ENCODE peak calls at places on chromosomes 13 and 19, in five cellular contexts. One of them, this sample, is unnamed.
A peak's percentile ranks its signal among the peaks of the same experiment; 100 is the strongest.

GRCh38 chr13:100314132-100314910 is 225.4 kb downstream of the PCCA start:
- DNase-seq in IMR-90: no peak
- DNase-seq in fibroblast of mammary gland: no peak
- DNase-seq in tibial artery: no peak
- DNase-seq in HFF-Myc: no peak
- DNase-seq in this sample: no peak

GRCh38 chr19:47231215-47232054 is 436 bp upstream of the BBC3 start:
- DNase-seq in IMR-90: peak; percentile 90
- DNase-seq in fibroblast of mammary gland: peak; percentile 76
- DNase-seq in tibial artery: peak; percentile 95
- DNase-seq in HFF-Myc: peak; percentile 66
- DNase-seq in this sample: peak; percentile 87

GRCh38 chr19:12786149-12786870 is 5.0 kb upstream of the JUNB start:
- DNase-seq in IMR-90: no peak
- DNase-seq in fibroblast of mammary gland: no peak
- DNase-seq in tibial artery: peak; percentile 95
- DNase-seq in HFF-Myc: no peak
- DNase-seq in this sample: no peak

GRCh38 chr13:33218020-33218419 is 67.5 kb downstream of the STARD13 start:
- DNase-seq in IMR-90: peak; percentile 71
- DNase-seq in fibroblast of mammary gland: no peak
- DNase-seq in tibial artery: no peak
- DNase-seq in HFF-Myc: no peak
- DNase-seq in this sample: no peak

GRCh38 chr13:51946163-51946669 is 65.0 kb downstream of the ATP7B start:
- DNase-seq in IMR-90: no peak
- DNase-seq in fibroblast of mammary gland: no peak
- DNase-seq in tibial artery: no peak
- DNase-seq in HFF-Myc: no peak
- DNase-seq in this sample: no peak

GRCh38 chr19:33261511-33262192 is 36.0 kb upstream of the SLC7A10 start:
- DNase-seq in IMR-90: no peak
- DNase-seq in fibroblast of mammary gland: no peak
- DNase-seq in tibial artery: no peak
- DNase-seq in HFF-Myc: no peak
- DNase-seq in this sample: no peak

GRCh38 chr19:38806371-38806770 is 6.4 kb downstream of the LGALS4 start:
- DNase-seq in IMR-90: no peak
- DNase-seq in fibroblast of mammary gland: no peak
- DNase-seq in tibial artery: no peak
- DNase-seq in HFF-Myc: no peak
- DNase-seq in this sample: no peak

GRCh38 chr13:109517516-109517915 is 268.9 kb downstream of the IRS2 start:
- DNase-seq in IMR-90: no peak
- DNase-seq in fibroblast of mammary gland: peak; percentile 26
- DNase-seq in tibial artery: no peak
- DNase-seq in HFF-Myc: no peak
- DNase-seq in this sample: no peak

GRCh38 chr19:51595776-51596175 is 24.7 kb downstream of the ZNF175 start:
- DNase-seq in IMR-90: no peak
- DNase-seq in fibroblast of mammary gland: no peak
- DNase-seq in tibial artery: no peak
- DNase-seq in HFF-Myc: no peak
- DNase-seq in this sample: no peak

GRCh38 chr13:86945596-86945995 is 725.6 kb upstream of the SLITRK5 start:
- DNase-seq in IMR-90: no peak
- DNase-seq in fibroblast of mammary gland: peak; percentile 0
- DNase-seq in tibial artery: no peak
- DNase-seq in HFF-Myc: no peak
- DNase-seq in this sample: no peak

GRCh38 chr13:30744056-30744684 is 8.8 kb downstream of the ALOX5AP start:
- DNase-seq in IMR-90: peak; percentile 61
- DNase-seq in fibroblast of mammary gland: peak; percentile 58
- DNase-seq in tibial artery: no peak
- DNase-seq in HFF-Myc: no peak
- DNase-seq in this sample: no peak
- TF ChIP-seq CTCF in IMR-90: no peak
- TF ChIP-seq CTCF in fibroblast of mammary gland: no peak
- TF ChIP-seq CTCF in tibial artery: no peak
- TF ChIP-seq CTCF in HFF-Myc: no peak
- TF ChIP-seq CTCF in this sample: no peak

GRCh38 chr19:35642312-35642711 is 767 bp downstream of the ETV2 start:
- DNase-seq in IMR-90: no peak
- DNase-seq in fibroblast of mammary gland: no peak
- DNase-seq in tibial artery: no peak
- DNase-seq in HFF-Myc: no peak
- DNase-seq in this sample: no peak
- H3K4me3 ChIP-seq in IMR-90: no peak overlapping the region
- H3K4me3 ChIP-seq in fibroblast of mammary gland: no peak overlapping the region
- H3K4me3 ChIP-seq in tibial artery: no peak overlapping the region
- H3K4me3 ChIP-seq in HFF-Myc: no peak overlapping the region
- H3K4me3 ChIP-seq in this sample: no peak overlapping the region

GRCh38 chr13:22062478-22063205 is 391.8 kb downstream of the FGF9 start:
- DNase-seq in IMR-90: peak; percentile 63
- DNase-seq in fibroblast of mammary gland: no peak
- DNase-seq in tibial artery: no peak
- DNase-seq in HFF-Myc: no peak
- DNase-seq in this sample: peak; percentile 4

GRCh38 chr13:22063416-22064124 is 392.7 kb downstream of the FGF9 start:
- DNase-seq in IMR-90: no peak
- DNase-seq in fibroblast of mammary gland: no peak
- DNase-seq in tibial artery: no peak
- DNase-seq in HFF-Myc: no peak
- DNase-seq in this sample: no peak

GRCh38 chr13:22060187-22060586 is 389.3 kb downstream of the FGF9 start:
- DNase-seq in IMR-90: no peak
- DNase-seq in fibroblast of mammary gland: no peak
- DNase-seq in tibial artery: no peak
- DNase-seq in HFF-Myc: no peak
- DNase-seq in this sample: no peak

GRCh38 chr13:22061806-22062391 is 391.0 kb downstream of the FGF9 start:
- DNase-seq in IMR-90: no peak
- DNase-seq in fibroblast of mammary gland: no peak
- DNase-seq in tibial artery: no peak
- DNase-seq in HFF-Myc: no peak
- DNase-seq in this sample: no peak

DNA sequence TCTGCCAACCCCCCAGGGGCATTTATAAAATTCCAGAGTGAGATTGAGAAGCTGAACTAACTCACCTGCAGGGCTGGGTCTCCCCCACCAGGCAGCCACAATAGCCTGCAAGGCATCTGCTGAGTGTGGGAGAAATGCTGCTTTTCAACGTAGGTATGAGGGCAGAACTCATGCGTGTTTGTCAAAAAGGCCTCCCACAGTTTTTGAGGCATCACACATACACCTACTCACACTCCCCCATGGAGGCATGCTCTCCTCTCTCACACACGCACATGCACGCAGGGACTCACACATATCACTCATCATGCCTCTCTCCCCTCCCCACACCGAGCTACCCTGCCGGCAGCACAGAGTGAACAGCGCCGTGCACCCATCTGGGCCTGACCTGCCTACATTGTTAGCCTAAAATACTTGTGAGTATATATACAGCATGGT is 390.5 kb downstream of the FGF9 start:
- DNase-seq in IMR-90: no peak
- DNase-seq in fibroblast of mammary gland: no peak
- DNase-seq in tibial artery: no peak
- DNase-seq in HFF-Myc: no peak
- DNase-seq in this sample: no peak
- TF ChIP-seq CTCF in IMR-90: no peak
- TF ChIP-seq CTCF in fibroblast of mammary gland: no peak
- TF ChIP-seq CTCF in tibial artery: no peak
- TF ChIP-seq CTCF in HFF-Myc: no peak
- TF ChIP-seq CTCF in this sample: no peak

GRCh38 chr13:55155046-55155445 is 1985.7 kb upstream of the PRR20A start:
- DNase-seq in IMR-90: no peak
- DNase-seq in fibroblast of mammary gland: no peak
- DNase-seq in tibial artery: no peak
- DNase-seq in HFF-Myc: no peak
- DNase-seq in this sample: no peak

DNA sequence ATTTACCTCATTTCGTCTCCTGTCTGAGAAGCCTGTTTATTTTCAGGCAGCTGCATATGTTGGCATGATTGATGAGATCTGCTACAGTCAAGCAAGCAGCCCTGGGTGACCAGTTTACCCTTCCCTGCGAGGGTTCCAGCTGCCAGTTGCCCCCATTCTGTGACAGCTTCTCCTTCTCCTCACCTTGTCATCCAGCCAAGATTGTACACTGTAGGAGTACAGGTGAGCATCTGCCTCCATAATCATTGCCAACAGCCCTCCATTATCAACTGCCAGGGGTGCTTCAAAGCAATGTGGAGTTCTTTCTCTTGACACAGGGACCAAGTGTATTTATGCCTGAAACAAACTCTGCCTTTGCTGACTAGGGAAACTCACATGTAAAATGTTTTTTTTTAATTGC is 1979.8 kb upstream of the PRR20A start:
- DNase-seq in IMR-90: no peak
- DNase-seq in fibroblast of mammary gland: no peak
- DNase-seq in tibial artery: no peak
- DNase-seq in HFF-Myc: no peak
- DNase-seq in this sample: no peak
- H3K4me3 ChIP-seq in IMR-90: no peak overlapping the region
- H3K4me3 ChIP-seq in fibroblast of mammary gland: no peak overlapping the region
- H3K4me3 ChIP-seq in tibial artery: no peak overlapping the region
- H3K4me3 ChIP-seq in HFF-Myc: no peak overlapping the region
- H3K4me3 ChIP-seq in this sample: no peak overlapping the region

GRCh38 chr19:49662011-49662410 is 3.6 kb downstream of the IRF3 start:
- DNase-seq in IMR-90: no peak
- DNase-seq in fibroblast of mammary gland: no peak
- DNase-seq in tibial artery: no peak
- DNase-seq in HFF-Myc: no peak
- DNase-seq in this sample: no peak

GRCh38 chr19:49663224-49663623 is 2.4 kb downstream of the IRF3 start:
- DNase-seq in IMR-90: no peak
- DNase-seq in fibroblast of mammary gland: no peak
- DNase-seq in tibial artery: no peak
- DNase-seq in HFF-Myc: no peak
- DNase-seq in this sample: no peak

GRCh38 chr19:49665301-49666119 is at the start of the genes BCL2L12 and IRF3:
- DNase-seq in IMR-90: peak; percentile 93
- DNase-seq in fibroblast of mammary gland: peak; percentile 93
- DNase-seq in tibial artery: peak; percentile 99
- DNase-seq in HFF-Myc: peak; percentile 89
- DNase-seq in this sample: peak; percentile 97

GRCh38 chr19:49666120-49666444 is 349 bp downstream of the BCL2L12 start:
- DNase-seq in IMR-90: no peak
- DNase-seq in fibroblast of mammary gland: peak; percentile 30
- DNase-seq in tibial artery: no peak
- DNase-seq in HFF-Myc: no peak
- DNase-seq in this sample: no peak

GRCh38 chr19:49664171-49665070 is 1.2 kb downstream of the IRF3 start:
- DNase-seq in IMR-90: peak; percentile 67
- DNase-seq in fibroblast of mammary gland: peak; percentile 64
- DNase-seq in tibial artery: peak; percentile 95
- DNase-seq in HFF-Myc: no peak
- DNase-seq in this sample: peak; percentile 65
- TF ChIP-seq CTCF in IMR-90: no peak
- TF ChIP-seq CTCF in fibroblast of mammary gland: no peak
- TF ChIP-seq CTCF in tibial artery: peak; percentile 45
- TF ChIP-seq CTCF in HFF-Myc: no peak
- TF ChIP-seq CTCF in this sample: peak; percentile 36

GRCh38 chr13:48110132-48110868 is 15.4 kb upstream of the MED4 start:
- DNase-seq in IMR-90: no peak
- DNase-seq in fibroblast of mammary gland: no peak
- DNase-seq in tibial artery: no peak
- DNase-seq in HFF-Myc: no peak
- DNase-seq in this sample: peak; percentile 43
- H3K4me3 ChIP-seq in IMR-90: no peak overlapping the region
- H3K4me3 ChIP-seq in fibroblast of mammary gland: no peak overlapping the region
- H3K4me3 ChIP-seq in tibial artery: no peak overlapping the region
- H3K4me3 ChIP-seq in HFF-Myc: no peak overlapping the region
- H3K4me3 ChIP-seq in this sample: no peak overlapping the region

GRCh38 chr13:20127563-20128458 is 33.0 kb downstream of the GJA3 start:
- DNase-seq in IMR-90: peak; percentile 16
- DNase-seq in fibroblast of mammary gland: peak; percentile 40
- DNase-seq in tibial artery: peak; percentile 84
- DNase-seq in HFF-Myc: no peak
- DNase-seq in this sample: peak; percentile 30
- TF ChIP-seq CTCF in IMR-90: peak; percentile 15
- TF ChIP-seq CTCF in fibroblast of mammary gland: peak; percentile 26
- TF ChIP-seq CTCF in tibial artery: peak; percentile 46
- TF ChIP-seq CTCF in HFF-Myc: peak; percentile 29
- TF ChIP-seq CTCF in this sample: peak; percentile 32